ENCODE peak calls at places on chromosomes 13 and 19, in six cellular contexts. B, A, E, V, Z and X are unnamed samples.

GRCh38 chr13:26557393-26558073 is at the start of gene WASF3:
- DNase-seq in B (peak), A (peak), E (peak), V (peak), Z (peak), X (peak)

GRCh38 chr19:35436477-35437141 is 11.4 kb upstream of the FFAR2 start:
- DNase-seq in B (no peak), A (peak), E (peak), V (no peak), Z (no peak), X (peak)

GRCh38 chr19:9309974-9310446 is 372 bp upstream of the ZNF699 start:
- DNase-seq in B (no peak), A (peak), E (peak), V (no peak), Z (no peak), X (peak)

GRCh38 chr13:55627221-55627620 is 1513.5 kb upstream of the PRR20A start:
- DNase-seq in B (no peak), A (no peak), E (no peak), V (no peak), Z (no peak), X (no peak)

GRCh38 chr19:45607071-45608029 is 5.3 kb upstream of the GPR4 start:
- DNase-seq in B (peak), A (peak), E (peak), V (peak), Z (peak), X (peak)

GRCh38 chr13:33509642-33510229 is 224.2 kb upstream of the STARD13 start:
- DNase-seq in B (no peak), A (peak), E (peak), V (peak), Z (peak), X (peak)

GRCh38 chr13:101570410-101570809 is 117.9 kb downstream of the ITGBL1 start:
- DNase-seq in B (no peak), A (no peak), E (peak), V (no peak), Z (no peak), X (no peak)

GRCh38 chr13:100563779-100564178 is 24.8 kb downstream of the GGACT start:
- DNase-seq in B (no peak), A (no peak), E (no peak), V (no peak), Z (no peak), X (no peak)

GRCh38 chr19:37655689-37656491 is 625 bp upstream of the ZFP30 start:
- DNase-seq in B (peak), A (peak), E (peak), V (peak), Z (peak), X (peak)

GRCh38 chr19:48644839-48645651 is 942 bp downstream of the CA11 start:
- DNase-seq in B (no peak), A (no peak), E (peak), V (peak), Z (peak), X (peak)

GRCh38 chr19:47729468-47729798 is 15.9 kb upstream of the NOP53 start:
- DNase-seq in B (no peak), A (peak), E (peak), V (peak), Z (peak), X (peak)

GRCh38 chr19:48283908-48284307 is 14.0 kb downstream of the ZNF114 start:
- DNase-seq in B (peak), A (peak), E (no peak), V (no peak), Z (peak), X (peak)

GRCh38 chr19:47081095-47081494 is 32.5 kb downstream of the ZC3H4 start:
- DNase-seq in B (no peak), A (no peak), E (peak), V (no peak), Z (no peak), X (no peak)

GRCh38 chr13:35724480-35724879 is 248.0 kb upstream of the MAB21L1 start:
- DNase-seq in B (no peak), A (no peak), E (no peak), V (no peak), Z (peak), X (no peak)

GRCh38 chr13:77909827-77910226 is 8.8 kb downstream of the EDNRB start:
- DNase-seq in B (no peak), A (no peak), E (no peak), V (no peak), Z (no peak), X (no peak)

GRCh38 chr19:38793186-38793585 is 4.2 kb downstream of the LGALS7B start:
- DNase-seq in B (no peak), A (peak), E (peak), V (no peak), Z (peak), X (peak)

GRCh38 chr13:74129500-74130144 is 4.6 kb downstream of the KLF12 start:
- DNase-seq in B (no peak), A (no peak), E (no peak), V (no peak), Z (peak), X (no peak)

GRCh38 chr19:42255766-42256750 is 1.1 kb upstream of the ERF start:
- DNase-seq in B (no peak), A (no peak), E (peak), V (peak), Z (peak), X (peak)

DNA sequence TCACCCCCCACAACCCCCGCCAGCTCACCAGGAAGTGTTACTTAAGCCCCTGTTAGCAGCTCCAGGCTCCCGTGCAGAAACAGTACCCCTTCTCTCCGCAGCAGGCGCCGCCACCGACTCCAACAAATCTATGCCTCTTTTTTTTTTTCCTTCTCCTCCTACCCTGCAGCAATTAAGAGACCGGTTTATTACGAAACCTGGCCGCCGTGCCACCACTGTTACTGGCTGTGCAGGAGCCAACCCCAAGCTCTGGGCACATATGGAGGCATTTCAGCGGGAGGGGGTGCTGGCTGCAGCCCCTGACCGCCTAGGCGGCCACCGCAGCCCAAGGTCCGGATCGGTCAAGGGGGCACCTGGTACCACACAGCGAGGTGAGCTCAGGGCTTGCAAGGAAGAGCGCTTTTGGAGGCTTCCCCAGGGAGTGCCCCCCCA is 2.4 kb downstream of the GADD45B start:
- DNase-seq in B (no peak), A (peak), E (peak), V (peak), Z (peak), X (peak)
- TF ChIP-seq CTCF in B (peak), A (no peak), E (peak), V (peak), Z (peak), X (peak)

GRCh38 chr13:65336106-65336603 is 1894.0 kb downstream of the PCDH9 start:
- DNase-seq in B (no peak), A (no peak), E (no peak), V (no peak), Z (no peak), X (no peak)
- H3K4me3 ChIP-seq in B (no peak), A (no peak), E (no peak), V (no peak), Z (no peak), X (no peak)

GRCh38 chr13:106473174-106473573 is 62.3 kb downstream of the EFNB2 start:
- DNase-seq in B (no peak), A (no peak), E (no peak), V (no peak), Z (no peak), X (no peak)

GRCh38 chr13:106474906-106475305 is 60.6 kb downstream of the EFNB2 start:
- DNase-seq in B (no peak), A (no peak), E (no peak), V (no peak), Z (no peak), X (no peak)

GRCh38 chr13:106472621-106473020 is 62.8 kb downstream of the EFNB2 start:
- DNase-seq in B (no peak), A (no peak), E (peak), V (no peak), Z (no peak), X (no peak)

GRCh38 chr13:106477303-106477702 is 58.2 kb downstream of the EFNB2 start:
- DNase-seq in B (no peak), A (no peak), E (no peak), V (no peak), Z (no peak), X (no peak)

GRCh38 chr13:106475852-106476251 is 59.6 kb downstream of the EFNB2 start:
- DNase-seq in B (no peak), A (no peak), E (no peak), V (no peak), Z (no peak), X (no peak)
- TF ChIP-seq CTCF in B (no peak), A (no peak), E (no peak), V (no peak), Z (no peak), X (no peak)

GRCh38 chr13:96821971-96822370 is 172.3 kb downstream of the OXGR1 start:
- DNase-seq in B (no peak), A (no peak), E (no peak), V (no peak), Z (no peak), X (no peak)

GRCh38 chr13:96821381-96821780 is 172.9 kb downstream of the OXGR1 start:
- DNase-seq in B (no peak), A (peak), E (peak), V (no peak), Z (peak), X (peak)

GRCh38 chr13:96824110-96824509 is 170.2 kb downstream of the OXGR1 start:
- DNase-seq in B (no peak), A (no peak), E (no peak), V (no peak), Z (no peak), X (peak)

GRCh38 chr13:96819375-96819774 is 174.9 kb downstream of the OXGR1 start:
- DNase-seq in B (no peak), A (no peak), E (no peak), V (no peak), Z (no peak), X (no peak)

DNA sequence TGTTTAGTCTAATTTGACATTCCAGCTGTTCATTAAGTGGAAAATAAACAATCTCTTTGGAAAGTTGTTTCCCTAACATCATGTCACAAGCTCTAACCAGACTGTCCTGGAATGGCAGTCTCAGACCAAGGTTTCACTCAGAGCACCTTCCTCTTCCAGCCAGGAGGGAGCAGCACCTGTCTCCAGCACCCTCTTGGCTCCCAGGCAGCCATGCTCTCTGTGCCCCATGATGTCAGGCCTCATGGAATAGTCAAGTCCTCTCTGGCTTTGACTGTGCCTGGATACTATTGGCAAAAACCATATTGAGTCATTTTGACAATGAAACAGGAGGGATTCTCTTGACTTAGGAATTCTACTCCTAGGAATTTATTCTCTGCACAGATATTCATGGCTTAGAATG is 171.4 kb downstream of the OXGR1 start:
- DNase-seq in B (no peak), A (no peak), E (peak), V (no peak), Z (no peak), X (peak)
- H3K4me3 ChIP-seq in B (no peak), A (no peak), E (no peak), V (no peak), Z (no peak), X (no peak)

GRCh38 chr13:94115054-94115453 is 364.4 kb downstream of the DCT start:
- DNase-seq in B (no peak), A (no peak), E (no peak), V (no peak), Z (no peak), X (no peak)
- TF ChIP-seq CTCF in B (no peak), A (no peak), E (no peak), V (no peak), Z (peak), X (no peak)

DNA sequence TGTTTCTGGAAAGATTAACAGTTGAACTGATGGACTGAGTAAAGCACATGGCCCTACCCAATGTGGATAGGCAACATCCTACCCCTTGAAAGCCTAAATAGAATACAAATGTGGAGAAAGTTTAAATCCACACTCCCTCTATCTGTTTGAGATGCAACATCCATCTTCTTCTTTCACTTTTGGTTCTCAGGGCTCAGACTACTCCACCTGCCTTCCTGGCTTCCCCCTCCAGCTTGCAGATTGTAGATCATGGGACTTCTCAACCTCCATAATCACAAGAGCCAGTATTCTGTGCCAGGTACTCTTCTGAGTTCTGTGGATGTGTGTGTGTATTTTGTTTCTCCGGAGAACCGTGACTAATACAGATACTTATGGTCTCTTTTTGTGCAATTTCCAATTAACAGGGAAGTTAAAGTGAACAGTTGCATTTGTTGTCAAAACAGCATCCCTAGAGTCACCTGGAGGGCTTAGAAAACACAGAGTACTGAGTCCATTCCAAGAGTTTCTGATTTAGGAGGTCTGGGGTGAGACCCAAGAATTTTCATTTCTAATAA is 590.3 kb upstream of the MIR17HG start:
- DNase-seq in B (no peak), A (no peak), E (no peak), V (no peak), Z (peak), X (no peak)
- H3K4me3 ChIP-seq in B (no peak), A (peak), E (no peak), V (no peak), Z (no peak), X (no peak)

DNA sequence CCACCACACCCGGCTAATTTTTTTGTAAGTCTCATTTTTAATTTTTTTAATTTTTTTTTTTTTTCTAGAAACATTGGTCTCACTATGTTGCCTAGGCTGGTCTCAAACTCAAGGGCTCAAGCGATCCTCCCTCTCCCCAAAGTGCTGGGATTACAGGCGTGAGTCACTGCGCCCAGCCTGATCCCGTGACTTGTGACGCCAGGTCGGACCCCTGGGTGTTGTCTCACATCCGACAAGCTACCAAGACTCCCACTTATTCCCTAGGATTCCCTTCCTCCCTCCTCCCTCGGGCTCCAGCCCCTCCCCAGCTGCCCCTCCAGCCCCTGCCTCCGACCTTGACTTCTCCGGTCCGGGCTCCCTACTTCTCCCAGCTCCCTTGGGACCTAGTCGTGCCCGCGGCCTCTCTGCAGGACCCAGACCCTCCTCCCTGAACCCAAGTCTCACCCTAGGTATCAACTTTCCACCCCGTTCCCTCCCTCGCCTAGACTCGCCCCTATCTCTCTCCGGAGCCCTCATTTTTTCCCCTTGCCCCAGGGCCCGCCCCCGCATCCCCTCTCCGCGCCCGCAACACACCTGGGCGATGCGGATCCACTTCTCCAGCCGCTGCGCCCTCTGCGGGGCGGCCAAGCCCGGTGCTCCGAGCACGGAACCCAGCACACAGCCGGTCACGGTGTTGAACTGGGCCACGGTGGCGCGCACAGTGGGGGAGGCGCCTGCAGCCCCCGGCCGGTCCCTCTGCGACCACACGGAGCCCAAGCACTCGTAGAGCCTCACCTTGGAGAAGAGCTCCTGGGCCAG is 13.1 kb downstream of the RGL3 start:
- DNase-seq in B (no peak), A (no peak), E (no peak), V (no peak), Z (no peak), X (peak)
- TF ChIP-seq CTCF in B (peak), A (peak), E (peak), V (no peak), Z (peak), X (peak)